ENCODE peak calls at places on chromosomes 1 and 21, in four cellular contexts. One of them, this sample, is unnamed.
A peak's percentile ranks its signal among the peaks of the same experiment; 100 is the strongest.

GRCh38 chr1:10598088-10598712 is 123.5 kb downstream of the PEX14 start:
- DNase-seq in endothelial cell of umbilical vein: no peak
- DNase-seq in A549: no peak
- DNase-seq in K562: no peak
- DNase-seq in this sample: peak; percentile 14

GRCh38 chr1:71603044-71603776 is 522.4 kb upstream of the ZRANB2 start:
- DNase-seq in endothelial cell of umbilical vein: no peak
- DNase-seq in A549: no peak
- DNase-seq in K562: no peak
- DNase-seq in this sample: no peak

GRCh38 chr1:173733912-173734311 is 19.1 kb downstream of the KLHL20 start:
- DNase-seq in endothelial cell of umbilical vein: no peak
- DNase-seq in A549: no peak
- DNase-seq in K562: no peak
- DNase-seq in this sample: no peak

GRCh38 chr1:174652496-174653280 is 204.9 kb downstream of the GPR52 start:
- DNase-seq in endothelial cell of umbilical vein: no peak
- DNase-seq in A549: no peak
- DNase-seq in K562: no peak
- DNase-seq in this sample: no peak

GRCh38 chr1:157431751-157432150 is 120.6 kb downstream of the FCRL5 start:
- DNase-seq in endothelial cell of umbilical vein: no peak
- DNase-seq in A549: no peak
- DNase-seq in K562: no peak
- DNase-seq in this sample: no peak

GRCh38 chr1:166129006-166129405 is 37.8 kb downstream of the FAM78B start:
- DNase-seq in endothelial cell of umbilical vein: no peak
- DNase-seq in A549: no peak
- DNase-seq in K562: no peak
- DNase-seq in this sample: no peak

GRCh38 chr1:163664706-163665321 is 343.1 kb downstream of the NUF2 start:
- DNase-seq in endothelial cell of umbilical vein: no peak
- DNase-seq in A549: no peak
- DNase-seq in K562: no peak
- DNase-seq in this sample: no peak

GRCh38 chr1:58997637-58998036 is 213.8 kb upstream of the JUN start:
- DNase-seq in endothelial cell of umbilical vein: no peak
- DNase-seq in A549: no peak
- DNase-seq in K562: no peak
- DNase-seq in this sample: no peak

GRCh38 chr1:204730826-204731459 is 45.4 kb upstream of the LRRN2 start:
- DNase-seq in endothelial cell of umbilical vein: no peak
- DNase-seq in A549: no peak
- DNase-seq in K562: no peak
- DNase-seq in this sample: no peak

GRCh38 chr1:90580176-90580575 is 136.9 kb downstream of the BARHL2 start:
- DNase-seq in endothelial cell of umbilical vein: no peak
- DNase-seq in A549: no peak
- DNase-seq in K562: no peak
- DNase-seq in this sample: no peak

GRCh38 chr1:59498640-59499039 is 201.7 kb downstream of the FGGY start:
- DNase-seq in endothelial cell of umbilical vein: no peak
- DNase-seq in A549: no peak
- DNase-seq in K562: no peak
- DNase-seq in this sample: peak; percentile 51

GRCh38 chr1:24963099-24963872 is 33.2 kb upstream of the RUNX3 start:
- DNase-seq in endothelial cell of umbilical vein: no peak
- DNase-seq in A549: no peak
- DNase-seq in K562: peak; percentile 13
- DNase-seq in this sample: peak; percentile 53

GRCh38 chr1:9376886-9377333 is 84.2 kb downstream of the SPSB1 start:
- DNase-seq in endothelial cell of umbilical vein: peak; percentile 68
- DNase-seq in A549: no peak
- DNase-seq in K562: no peak
- DNase-seq in this sample: no peak

GRCh38 chr1:161913482-161914140 is 110.1 kb downstream of the OLFML2B start:
- DNase-seq in endothelial cell of umbilical vein: no peak
- DNase-seq in A549: no peak
- DNase-seq in K562: no peak
- DNase-seq in this sample: no peak

GRCh38 chr1:238681021-238681420 is 705.3 kb upstream of the CHRM3 start:
- DNase-seq in endothelial cell of umbilical vein: no peak
- DNase-seq in A549: no peak
- DNase-seq in K562: no peak
- DNase-seq in this sample: no peak

DNA sequence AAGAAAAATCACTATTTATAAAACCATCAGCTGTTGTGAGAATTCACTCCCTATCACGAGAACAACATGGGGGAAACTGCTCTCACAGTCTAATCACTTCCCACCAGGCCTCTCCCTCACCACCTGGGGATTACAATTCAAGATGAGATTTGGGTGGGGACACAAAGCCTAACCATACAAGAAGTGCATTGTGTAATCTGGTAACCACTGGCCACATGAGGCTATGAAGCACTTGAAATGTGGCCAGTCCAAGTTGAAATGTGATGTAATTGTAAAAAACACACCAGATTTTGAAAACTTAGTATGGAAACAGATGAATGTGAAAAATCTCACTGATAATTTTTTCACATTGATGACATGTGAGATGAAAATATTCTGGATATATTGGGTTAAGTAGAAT is 293.8 kb downstream of the TTLL7 start:
- DNase-seq in endothelial cell of umbilical vein: no peak
- DNase-seq in A549: no peak
- DNase-seq in K562: no peak
- DNase-seq in this sample: peak; percentile 1
- TF ChIP-seq MYC in endothelial cell of umbilical vein: no peak
- TF ChIP-seq MYC in A549: no peak
- TF ChIP-seq MYC in K562: no peak
- TF ChIP-seq MYC in this sample: no peak

GRCh38 chr1:53140451-53140850 is 2.0 kb downstream of the SLC1A7 start:
- DNase-seq in endothelial cell of umbilical vein: no peak
- DNase-seq in A549: no peak
- DNase-seq in K562: no peak
- DNase-seq in this sample: no peak

GRCh38 chr1:53141487-53142055 is 867 bp downstream of the SLC1A7 start:
- DNase-seq in endothelial cell of umbilical vein: no peak
- DNase-seq in A549: no peak
- DNase-seq in K562: no peak
- DNase-seq in this sample: no peak

GRCh38 chr1:53139911-53140310 is 2.5 kb downstream of the SLC1A7 start:
- DNase-seq in endothelial cell of umbilical vein: peak; percentile 32
- DNase-seq in A549: no peak
- DNase-seq in K562: no peak
- DNase-seq in this sample: no peak

GRCh38 chr1:53137729-53138128 is 4.7 kb downstream of the SLC1A7 start:
- DNase-seq in endothelial cell of umbilical vein: no peak
- DNase-seq in A549: no peak
- DNase-seq in K562: peak; percentile 53
- DNase-seq in this sample: peak; percentile 29

DNA sequence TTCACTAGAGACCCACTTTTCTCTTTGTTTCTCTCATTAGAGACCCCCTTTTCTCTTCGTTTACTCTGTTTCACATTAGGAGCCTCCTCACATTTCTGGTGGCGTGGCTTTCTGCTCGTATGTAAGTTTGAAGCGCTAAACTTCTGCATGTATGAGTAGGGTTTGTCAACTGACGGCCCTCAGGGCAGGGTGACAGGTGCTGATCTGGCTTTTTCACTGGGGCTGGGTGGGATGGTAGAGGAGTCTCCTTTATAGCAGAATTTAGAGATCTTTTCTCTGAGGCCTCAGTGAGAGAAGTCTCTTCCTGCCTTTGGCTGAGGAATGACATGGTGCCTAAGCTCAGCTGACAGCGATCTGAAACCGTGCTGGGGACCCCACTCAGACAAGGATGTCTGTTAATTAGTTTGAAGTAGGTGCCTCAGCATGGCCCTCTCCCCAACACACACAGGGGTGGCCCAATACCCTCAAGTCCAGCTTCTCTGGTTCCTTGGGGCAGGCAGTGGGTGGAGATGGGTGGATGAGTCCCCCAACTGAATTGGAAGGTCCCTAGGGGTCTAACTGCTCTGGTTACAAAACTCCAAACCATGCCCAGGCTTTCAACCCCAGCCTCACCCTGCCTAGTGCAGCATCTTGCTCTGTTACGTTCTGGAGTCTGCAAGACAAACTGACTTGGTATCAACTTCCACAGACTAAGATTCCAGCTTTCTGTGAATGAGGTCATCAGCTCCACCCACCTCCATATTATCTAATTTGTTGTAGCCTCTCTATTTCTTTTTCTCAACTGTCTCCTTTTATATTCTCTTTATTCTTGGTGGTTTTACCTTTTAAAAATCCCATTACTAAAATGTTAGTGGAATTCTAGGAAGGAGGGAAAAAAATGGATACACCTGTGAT is 3.2 kb downstream of the SLC1A7 start:
- DNase-seq in endothelial cell of umbilical vein: no peak
- DNase-seq in A549: no peak
- DNase-seq in K562: no peak
- DNase-seq in this sample: no peak
- TF ChIP-seq CTCF in endothelial cell of umbilical vein: no peak
- TF ChIP-seq CTCF in A549: no peak
- TF ChIP-seq CTCF in K562: no peak
- TF ChIP-seq CTCF in this sample: no peak

GRCh38 chr1:197615693-197616011 is 159.6 kb downstream of the DENND1B start:
- DNase-seq in endothelial cell of umbilical vein: no peak
- DNase-seq in A549: no peak
- DNase-seq in K562: no peak
- DNase-seq in this sample: no peak

GRCh38 chr1:197620660-197621273 is 154.5 kb downstream of the DENND1B start:
- DNase-seq in endothelial cell of umbilical vein: no peak
- DNase-seq in A549: no peak
- DNase-seq in K562: no peak
- DNase-seq in this sample: no peak

GRCh38 chr1:197619008-197619640 is 156.2 kb downstream of the DENND1B start:
- DNase-seq in endothelial cell of umbilical vein: peak; percentile 52
- DNase-seq in A549: no peak
- DNase-seq in K562: no peak
- DNase-seq in this sample: peak; percentile 31

GRCh38 chr1:197618065-197618464 is 157.2 kb downstream of the DENND1B start:
- DNase-seq in endothelial cell of umbilical vein: peak; percentile 4
- DNase-seq in A549: no peak
- DNase-seq in K562: no peak
- DNase-seq in this sample: no peak

DNA sequence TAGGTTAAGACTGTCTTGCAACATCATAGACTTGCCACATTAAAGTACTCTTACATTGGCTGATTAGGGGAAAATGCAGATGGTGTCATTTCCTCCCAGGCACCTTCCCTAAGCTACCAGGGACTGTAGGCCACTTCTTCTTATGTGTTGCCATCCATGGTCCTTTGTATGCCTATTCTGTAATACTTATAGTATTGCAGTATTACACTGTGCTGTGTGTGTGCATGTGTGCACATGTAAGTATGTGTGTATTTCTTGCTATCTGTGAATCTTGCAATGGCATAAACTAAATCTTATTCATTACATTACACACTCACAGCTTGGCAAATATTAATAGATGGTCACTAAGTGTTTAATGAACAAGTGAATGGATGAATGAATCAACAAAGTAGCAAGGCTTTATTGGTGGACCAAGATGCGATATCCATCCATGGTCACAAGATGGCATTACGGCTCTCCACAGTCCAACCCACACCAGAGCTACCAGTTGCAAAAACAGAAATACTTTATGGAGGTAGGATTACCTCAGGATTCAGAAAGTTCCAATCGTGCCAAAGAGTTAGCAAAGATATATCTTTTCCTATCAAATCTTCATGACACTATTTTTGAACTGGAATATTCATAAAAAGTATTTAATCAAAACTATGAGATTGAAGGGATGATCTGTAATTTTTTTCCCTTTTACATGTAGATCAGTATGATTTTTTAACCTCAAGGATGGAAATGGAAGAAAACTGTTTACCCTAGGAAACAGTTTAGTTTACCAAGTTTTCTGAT is 160.2 kb downstream of the DENND1B start:
- DNase-seq in endothelial cell of umbilical vein: peak; percentile 55
- DNase-seq in A549: no peak
- DNase-seq in K562: peak; percentile 18
- DNase-seq in this sample: peak; percentile 57
- TF ChIP-seq MAX in endothelial cell of umbilical vein: no peak
- TF ChIP-seq MAX in A549: no peak
- TF ChIP-seq MAX in K562: no peak
- TF ChIP-seq MAX in this sample: no peak

DNA sequence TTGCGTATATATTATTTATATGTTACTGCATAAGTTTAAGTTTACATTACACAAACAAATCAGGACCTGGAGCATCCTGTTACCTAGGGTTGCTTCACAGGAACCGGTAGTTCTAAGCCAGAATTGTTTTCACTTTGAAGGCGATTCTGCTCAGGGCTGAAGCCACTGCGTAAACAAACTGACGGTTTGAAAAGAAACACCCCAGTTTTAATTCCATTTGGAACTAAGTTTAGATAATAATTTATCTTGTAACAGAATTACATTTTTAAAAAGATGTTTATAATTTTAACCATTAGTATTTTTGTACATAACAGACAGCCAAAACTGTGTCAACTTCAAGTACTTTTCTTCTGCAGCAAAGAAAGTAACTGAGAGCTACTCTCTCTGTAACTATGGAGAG is 282.1 kb upstream of the LYPLAL1 start:
- DNase-seq in endothelial cell of umbilical vein: no peak
- DNase-seq in A549: no peak
- DNase-seq in K562: no peak
- DNase-seq in this sample: no peak
- TF ChIP-seq MYC in endothelial cell of umbilical vein: no peak
- TF ChIP-seq MYC in A549: no peak
- TF ChIP-seq MYC in K562: no peak
- TF ChIP-seq MYC in this sample: no peak

DNA sequence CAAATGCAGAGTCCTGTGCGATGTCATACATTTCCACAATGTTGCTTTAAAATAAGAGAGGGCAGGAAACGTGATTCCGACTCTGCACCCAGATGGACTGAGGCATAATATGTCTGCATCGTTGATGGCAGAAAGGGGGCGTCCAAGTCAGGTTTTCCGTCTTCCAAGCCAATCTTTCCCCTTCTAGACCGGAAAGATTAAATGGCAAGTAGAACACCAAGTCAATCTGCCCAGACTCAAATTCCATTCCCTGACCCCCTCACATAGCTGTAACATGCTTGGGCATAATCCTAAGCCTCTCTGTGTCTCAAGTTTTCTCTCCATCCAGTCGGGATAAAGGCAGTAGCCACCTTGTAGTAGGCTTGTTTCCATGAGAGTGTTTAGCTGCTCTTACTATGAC is 14.4 kb downstream of the PCP4 start:
- DNase-seq in endothelial cell of umbilical vein: no peak
- DNase-seq in A549: no peak
- DNase-seq in K562: no peak
- DNase-seq in this sample: no peak
- TF ChIP-seq CTCF in endothelial cell of umbilical vein: no peak
- TF ChIP-seq CTCF in A549: no peak
- TF ChIP-seq CTCF in K562: no peak
- TF ChIP-seq CTCF in this sample: no peak